ENCODE peak calls at places on chromosome 11, in ten cellular contexts. Q, K, G, W, T, O, I, D, M and U are unnamed samples.

GRCh38 chr11:2561283-2562180 is 116.7 kb downstream of the KCNQ1 start:
- DNase-seq in Q (no peak), K (no peak), G (no peak), W (no peak), T (no peak), O (peak; percentile 71), I (peak; percentile 69), D (peak; percentile 12), M (no peak), U (no peak)

GRCh38 chr11:12298610-12299009 is 78.8 kb upstream of the PARVA start:
- DNase-seq in Q (no peak), K (no peak), G (no peak), W (no peak), T (no peak), O (no peak), I (no peak), D (no peak), M (no peak), U (no peak)

GRCh38 chr11:121163658-121164308 is 62.7 kb downstream of the TECTA start:
- DNase-seq in Q (peak; percentile 1), K (no peak), G (no peak), W (peak; percentile 0), T (peak; percentile 49), O (no peak), I (no peak), D (no peak), M (no peak), U (no peak)

GRCh38 chr11:116379185-116379828 is 393.5 kb downstream of the BUD13 start:
- DNase-seq in Q (peak; percentile 17), K (peak; percentile 60), G (no peak), W (no peak), T (peak; percentile 4), O (peak; percentile 46), I (no peak), D (no peak), M (no peak), U (peak; percentile 21)

GRCh38 chr11:115657586-115657985 is 153.4 kb upstream of the CADM1 start:
- DNase-seq in Q (peak; percentile 68), K (no peak), G (no peak), W (no peak), T (peak; percentile 29), O (no peak), I (no peak), D (no peak), M (no peak), U (no peak)

GRCh38 chr11:124746621-124747243 is 5.3 kb downstream of the VSIG2 start:
- DNase-seq in Q (peak; percentile 58), K (no peak), G (no peak), W (peak; percentile 82), T (peak; percentile 74), O (peak; percentile 69), I (peak; percentile 93), D (peak; percentile 70), M (peak; percentile 9), U (peak; percentile 28)

GRCh38 chr11:128610765-128611617 is 23.6 kb upstream of the ETS1 start:
- DNase-seq in Q (no peak), K (peak; percentile 97), G (no peak), W (no peak), T (no peak), O (no peak), I (no peak), D (no peak), M (no peak), U (peak; percentile 98)

GRCh38 chr11:95088946-95089619 is 563 bp upstream of the ENDOD1 start:
- DNase-seq in Q (no peak), K (no peak), G (no peak), W (no peak), T (no peak), O (no peak), I (no peak), D (no peak), M (no peak), U (no peak)

GRCh38 chr11:96567193-96567592 is 177.4 kb downstream of the JRKL start:
- DNase-seq in Q (no peak), K (no peak), G (no peak), W (no peak), T (peak; percentile 2), O (no peak), I (no peak), D (no peak), M (no peak), U (no peak)

GRCh38 chr11:129819237-129819636 is 3.6 kb downstream of the TMEM45B start:
- DNase-seq in Q (no peak), K (no peak), G (no peak), W (no peak), T (peak; percentile 71), O (no peak), I (no peak), D (no peak), M (no peak), U (no peak)

GRCh38 chr11:100672483-100673038 is 14.5 kb upstream of the ARHGAP42 start:
- DNase-seq in Q (peak; percentile 33), K (no peak), G (no peak), W (no peak), T (no peak), O (no peak), I (no peak), D (no peak), M (no peak), U (no peak)

GRCh38 chr11:100629671-100630070 is 57.4 kb upstream of the ARHGAP42 start:
- DNase-seq in Q (no peak), K (no peak), G (no peak), W (no peak), T (peak; percentile 48), O (no peak), I (no peak), D (no peak), M (no peak), U (no peak)

GRCh38 chr11:61554172-61554988 is 26.5 kb downstream of the SYT7 start:
- DNase-seq in Q (no peak), K (no peak), G (no peak), W (no peak), T (peak; percentile 53), O (no peak), I (no peak), D (no peak), M (no peak), U (no peak)

GRCh38 chr11:14384338-14384737 is 25.4 kb upstream of the RRAS2 start:
- DNase-seq in Q (peak; percentile 27), K (no peak), G (no peak), W (no peak), T (no peak), O (no peak), I (no peak), D (no peak), M (no peak), U (no peak)

GRCh38 chr11:57566564-57567209 is 785 bp downstream of the UBE2L6 start:
- DNase-seq in Q (no peak), K (peak; percentile 30), G (no peak), W (no peak), T (no peak), O (no peak), I (no peak), D (no peak), M (no peak), U (no peak)

GRCh38 chr11:57568330-57568766 is 876 bp upstream of the UBE2L6 start:
- DNase-seq in Q (peak; percentile 51), K (peak; percentile 90), G (peak; percentile 79), W (peak; percentile 56), T (peak; percentile 55), O (peak; percentile 81), I (no peak), D (no peak), M (peak; percentile 63), U (peak; percentile 74)

GRCh38 chr11:57567512-57568329 is at the start of gene UBE2L6:
- DNase-seq in Q (peak; percentile 30), K (peak; percentile 74), G (peak; percentile 33), W (no peak), T (no peak), O (peak; percentile 52), I (peak; percentile 91), D (peak; percentile 83), M (no peak), U (peak; percentile 37)

GRCh38 chr11:57567210-57567511 is 311 bp downstream of the UBE2L6 start:
- DNase-seq in Q (no peak), K (peak; percentile 53), G (no peak), W (no peak), T (no peak), O (no peak), I (no peak), D (no peak), M (no peak), U (no peak)

GRCh38 chr11:57566035-57566504 is 1.4 kb downstream of the UBE2L6 start:
- DNase-seq in Q (peak; percentile 45), K (peak; percentile 55), G (peak; percentile 26), W (no peak), T (peak; percentile 15), O (peak; percentile 31), I (no peak), D (no peak), M (no peak), U (peak; percentile 45)
- H3K4me3 ChIP-seq in Q (peak overlapping the region; percentile 94), K (peak overlapping the region; percentile 80), G (no peak overlapping the region), W (no peak overlapping the region), T (no peak overlapping the region), O (no peak overlapping the region), I (peak overlapping the region; percentile 62), D (peak overlapping the region; percentile 85), M (peak overlapping the region; percentile 69), U (peak overlapping the region; percentile 89)

GRCh38 chr11:111960916-111961315 is 23.8 kb downstream of the DIXDC1 start:
- DNase-seq in Q (peak; percentile 53), K (no peak), G (peak; percentile 69), W (no peak), T (peak; percentile 99), O (peak; percentile 89), I (no peak), D (no peak), M (no peak), U (no peak)
- H3K4me3 ChIP-seq in Q (no peak overlapping the region), K (no peak overlapping the region), G (no peak overlapping the region), W (no peak overlapping the region), T (no peak overlapping the region), O (no peak overlapping the region), I (no peak overlapping the region), D (no peak overlapping the region), M (no peak overlapping the region), U (no peak overlapping the region)

DNA sequence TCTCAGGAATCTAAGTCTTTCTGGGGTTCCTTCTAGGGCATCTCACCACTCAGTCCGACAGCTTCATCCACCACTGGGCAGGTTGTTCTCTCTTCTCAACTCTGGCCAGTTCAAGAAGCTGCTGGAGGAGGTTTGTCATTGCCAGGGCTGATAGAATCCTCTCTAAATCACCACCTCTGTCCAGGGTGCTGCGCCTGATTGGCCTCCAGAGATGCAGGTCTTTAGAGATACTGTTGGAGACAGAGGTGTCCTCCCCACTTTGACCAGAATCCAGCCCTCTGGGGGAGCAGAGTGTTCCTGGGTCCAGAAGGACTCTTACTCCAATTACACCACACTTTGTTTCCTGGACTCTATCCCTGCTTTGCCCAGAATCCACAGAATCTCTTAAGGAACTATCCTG is 90.2 kb downstream of the NELL1 start:
- DNase-seq in Q (no peak), K (no peak), G (no peak), W (no peak), T (no peak), O (no peak), I (no peak), D (no peak), M (no peak), U (no peak)
- H3K4me3 ChIP-seq in Q (no peak overlapping the region), K (no peak overlapping the region), G (no peak overlapping the region), W (no peak overlapping the region), T (no peak overlapping the region), O (no peak overlapping the region), I (no peak overlapping the region), D (no peak overlapping the region), M (no peak overlapping the region), U (no peak overlapping the region)

DNA sequence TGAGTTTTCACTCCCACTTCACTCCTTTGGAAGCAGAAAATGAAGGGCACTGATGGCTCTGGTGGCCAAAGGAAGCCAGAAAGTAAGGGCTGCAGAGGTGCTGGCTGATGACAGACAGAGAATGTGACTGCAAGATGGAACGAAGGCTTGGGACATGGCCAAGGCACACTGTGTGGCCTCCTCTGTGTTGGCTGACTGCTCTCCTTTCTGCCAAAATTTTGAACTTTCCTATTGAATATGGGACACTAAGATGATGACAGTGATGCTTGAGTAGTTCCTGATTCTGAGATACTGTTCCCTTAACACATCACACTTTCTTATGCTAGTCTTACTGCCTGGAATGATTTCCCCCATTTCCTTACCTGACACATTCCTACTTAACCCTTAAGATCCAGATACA is 156.4 kb downstream of the SWAP70 start:
- DNase-seq in Q (no peak), K (no peak), G (peak; percentile 45), W (no peak), T (peak; percentile 26), O (no peak), I (no peak), D (peak; percentile 72), M (no peak), U (no peak)
- H3K4me3 ChIP-seq in Q (no peak overlapping the region), K (no peak overlapping the region), G (no peak overlapping the region), W (no peak overlapping the region), T (no peak overlapping the region), O (no peak overlapping the region), I (no peak overlapping the region), D (no peak overlapping the region), M (no peak overlapping the region), U (no peak overlapping the region)